ENCODE peak calls at places on chromosome 17, in nine cellular contexts. O, S, V, G, W, N, U, Q and F are unnamed samples.

GRCh38 chr17:36715951-36716350 is 114.6 kb downstream of the MRM1 start:
- DNase-seq in O (no peak), S (no peak), V (no peak), G (no peak), W (no peak), N (no peak), U (no peak), Q (no peak), F (no peak)

GRCh38 chr17:17104494-17104893 is 62.2 kb downstream of the MPRIP start:
- DNase-seq in O (no peak), S (no peak), V (no peak), G (no peak), W (no peak), N (no peak), U (no peak), Q (no peak), F (no peak)

GRCh38 chr17:42920106-42920900 is 19.7 kb downstream of the G6PC1 start:
- DNase-seq in O (no peak), S (no peak), V (no peak), G (no peak), W (no peak), N (no peak), U (no peak), Q (no peak), F (no peak)

GRCh38 chr17:20284018-20284417 is 183.3 kb downstream of the LGALS9B start:
- DNase-seq in O (no peak), S (no peak), V (no peak), G (no peak), W (no peak), N (no peak), U (no peak), Q (no peak), F (no peak)

GRCh38 chr17:732788-733720 is 658 bp downstream of the TLCD3A start:
- DNase-seq in O (no peak), S (peak; percentile 44), V (peak; percentile 37), G (peak; percentile 80), W (no peak), N (no peak), U (peak; percentile 73), Q (peak; percentile 58), F (no peak)

GRCh38 chr17:67489273-67489672 is 112.2 kb downstream of the PITPNC1 start:
- DNase-seq in O (no peak), S (no peak), V (no peak), G (no peak), W (no peak), N (no peak), U (peak; percentile 53), Q (no peak), F (no peak)

GRCh38 chr17:2215616-2216364 is 87.8 kb downstream of the SMG6 start:
- DNase-seq in O (peak; percentile 46), S (peak; percentile 96), V (peak; percentile 90), G (peak; percentile 75), W (peak; percentile 85), N (no peak), U (peak; percentile 76), Q (no peak), F (no peak)

GRCh38 chr17:7841622-7842379 is 7.8 kb downstream of the KDM6B start:
- DNase-seq in O (peak; percentile 92), S (peak; percentile 88), V (peak; percentile 81), G (peak; percentile 98), W (peak; percentile 83), N (peak; percentile 72), U (peak; percentile 94), Q (peak; percentile 79), F (peak; percentile 59)

GRCh38 chr17:71127416-71127815 is 958.1 kb downstream of the KCNJ2 start:
- DNase-seq in O (no peak), S (no peak), V (no peak), G (no peak), W (no peak), N (no peak), U (no peak), Q (peak; percentile 13), F (no peak)

GRCh38 chr17:68785565-68786486 is 169.4 kb downstream of the ABCA8 start:
- DNase-seq in O (no peak), S (no peak), V (no peak), G (no peak), W (no peak), N (no peak), U (no peak), Q (no peak), F (no peak)

GRCh38 chr17:17153709-17154108 is 52.4 kb downstream of the PLD6 start:
- DNase-seq in O (no peak), S (no peak), V (peak; percentile 52), G (no peak), W (no peak), N (no peak), U (no peak), Q (no peak), F (no peak)

GRCh38 chr17:81509048-81509686 is 3.4 kb downstream of the ACTG1 start:
- DNase-seq in O (no peak), S (peak; percentile 41), V (no peak), G (peak; percentile 62), W (no peak), N (no peak), U (peak; percentile 54), Q (peak; percentile 63), F (no peak)

GRCh38 chr17:43814714-43815113 is 18.2 kb downstream of the MPP3 start:
- DNase-seq in O (no peak), S (peak; percentile 74), V (no peak), G (no peak), W (no peak), N (no peak), U (no peak), Q (peak; percentile 73), F (no peak)

GRCh38 chr17:16122697-16123434 is 92.5 kb downstream of the NCOR1 start:
- DNase-seq in O (no peak), S (no peak), V (no peak), G (no peak), W (no peak), N (no peak), U (no peak), Q (peak; percentile 86), F (no peak)

GRCh38 chr17:34384271-34384670 is 21.2 kb upstream of the CCL1 start:
- DNase-seq in O (no peak), S (no peak), V (peak; percentile 9), G (no peak), W (no peak), N (no peak), U (no peak), Q (no peak), F (no peak)

GRCh38 chr17:43683928-43684653 is 22.4 kb upstream of the MEOX1 start:
- DNase-seq in O (no peak), S (no peak), V (no peak), G (no peak), W (no peak), N (no peak), U (no peak), Q (no peak), F (no peak)

GRCh38 chr17:36592711-36593321 is 1.1 kb downstream of the DHRS11 start:
- DNase-seq in O (no peak), S (no peak), V (no peak), G (peak; percentile 47), W (no peak), N (no peak), U (no peak), Q (no peak), F (no peak)

GRCh38 chr17:13600475-13601316 is 1.0 kb downstream of the HS3ST3A1 start:
- DNase-seq in O (no peak), S (no peak), V (no peak), G (peak; percentile 74), W (no peak), N (no peak), U (peak; percentile 34), Q (no peak), F (no peak)

GRCh38 chr17:82065638-82066303 is at the start of gene DUS1L:
- DNase-seq in O (peak; percentile 47), S (peak; percentile 35), V (peak; percentile 83), G (peak; percentile 98), W (peak; percentile 54), N (peak; percentile 20), U (peak; percentile 86), Q (no peak), F (peak; percentile 42)

GRCh38 chr17:64657610-64658125 is 4.4 kb downstream of the SMURF2 start:
- DNase-seq in O (no peak), S (no peak), V (no peak), G (no peak), W (no peak), N (no peak), U (no peak), Q (no peak), F (no peak)

GRCh38 chr17:18031955-18032354 is 7.0 kb downstream of the ATPAF2 start:
- DNase-seq in O (no peak), S (peak; percentile 63), V (no peak), G (no peak), W (no peak), N (no peak), U (no peak), Q (peak; percentile 42), F (no peak)

GRCh38 chr17:16380640-16381495 is at the start of gene UBB:
- DNase-seq in O (peak; percentile 94), S (peak; percentile 97), V (peak; percentile 98), G (peak; percentile 97), W (peak; percentile 89), N (peak; percentile 86), U (peak; percentile 94), Q (peak; percentile 92), F (peak; percentile 85)

GRCh38 chr17:19361326-19361725 is 1.2 kb downstream of the B9D1 start:
- DNase-seq in O (no peak), S (no peak), V (no peak), G (no peak), W (no peak), N (no peak), U (no peak), Q (no peak), F (no peak)

GRCh38 chr17:75630071-75630917 is 2.9 kb upstream of the SMIM5 start:
- DNase-seq in O (no peak), S (no peak), V (no peak), G (no peak), W (no peak), N (no peak), U (no peak), Q (no peak), F (no peak)